ENCODE peak calls at places on chromosomes 4 and X, in seven cellular contexts. One of them, this sample, is unnamed. For H3K4me1, the result is how much of the 10 kb centered on the place peaks cover.

GRCh38 chr4:56803473-56803872 is 18.0 kb downstream of the SPINK2 start:
- DNase-seq in spleen: no peak
- DNase-seq in sigmoid colon: no peak
- DNase-seq in right lobe of liver: no peak
- DNase-seq in adrenal gland: peak
- DNase-seq in upper lobe of left lung: no peak
- DNase-seq in Peyer's patch: no peak
- DNase-seq in this sample: no peak

GRCh38 chrX:149513713-149514427 is 8.8 kb upstream of the IDS start:
- DNase-seq in spleen: no peak
- DNase-seq in sigmoid colon: no peak
- DNase-seq in right lobe of liver: no peak
- DNase-seq in adrenal gland: no peak
- DNase-seq in upper lobe of left lung: no peak
- DNase-seq in Peyer's patch: no peak
- DNase-seq in this sample: no peak

GRCh38 chr4:38531126-38531737 is 132.8 kb upstream of the KLF3 start:
- DNase-seq in spleen: no peak
- DNase-seq in sigmoid colon: no peak
- DNase-seq in right lobe of liver: no peak
- DNase-seq in adrenal gland: no peak
- DNase-seq in upper lobe of left lung: no peak
- DNase-seq in Peyer's patch: no peak
- DNase-seq in this sample: no peak

GRCh38 chr4:38949416-38950051 is 81.9 kb downstream of the FAM114A1 start:
- DNase-seq in spleen: no peak
- DNase-seq in sigmoid colon: no peak
- DNase-seq in right lobe of liver: no peak
- DNase-seq in adrenal gland: no peak
- DNase-seq in upper lobe of left lung: no peak
- DNase-seq in Peyer's patch: no peak
- DNase-seq in this sample: no peak

GRCh38 chr4:24805036-24805435 is 9.7 kb downstream of the SOD3 start:
- DNase-seq in spleen: no peak
- DNase-seq in sigmoid colon: no peak
- DNase-seq in right lobe of liver: no peak
- DNase-seq in adrenal gland: no peak
- DNase-seq in upper lobe of left lung: no peak
- DNase-seq in Peyer's patch: no peak
- DNase-seq in this sample: peak

GRCh38 chr4:48275247-48275646 is 5.6 kb upstream of the TEC start:
- DNase-seq in spleen: no peak
- DNase-seq in sigmoid colon: no peak
- DNase-seq in right lobe of liver: no peak
- DNase-seq in adrenal gland: peak
- DNase-seq in upper lobe of left lung: no peak
- DNase-seq in Peyer's patch: no peak
- DNase-seq in this sample: no peak

GRCh38 chr4:137510866-137511265 is 21.4 kb downstream of the PCDH18 start:
- DNase-seq in spleen: no peak
- DNase-seq in sigmoid colon: no peak
- DNase-seq in right lobe of liver: no peak
- DNase-seq in adrenal gland: peak
- DNase-seq in upper lobe of left lung: no peak
- DNase-seq in Peyer's patch: no peak
- DNase-seq in this sample: no peak

GRCh38 chr4:103786014-103786413 is 66.2 kb upstream of the TACR3 start:
- DNase-seq in spleen: no peak
- DNase-seq in sigmoid colon: no peak
- DNase-seq in right lobe of liver: no peak
- DNase-seq in adrenal gland: no peak
- DNase-seq in upper lobe of left lung: no peak
- DNase-seq in Peyer's patch: no peak
- DNase-seq in this sample: no peak

GRCh38 chr4:184099541-184099966 is 118.1 kb downstream of the ENPP6 start:
- DNase-seq in spleen: no peak
- DNase-seq in sigmoid colon: no peak
- DNase-seq in right lobe of liver: no peak
- DNase-seq in adrenal gland: no peak
- DNase-seq in upper lobe of left lung: no peak
- DNase-seq in Peyer's patch: no peak
- DNase-seq in this sample: no peak

GRCh38 chr4:148116971-148117370 is 325.2 kb downstream of the NR3C2 start:
- DNase-seq in spleen: no peak
- DNase-seq in sigmoid colon: no peak
- DNase-seq in right lobe of liver: no peak
- DNase-seq in adrenal gland: no peak
- DNase-seq in upper lobe of left lung: no peak
- DNase-seq in Peyer's patch: no peak
- DNase-seq in this sample: no peak

GRCh38 chr4:153223935-153224334 is 19.7 kb downstream of the TRIM2 start:
- DNase-seq in spleen: no peak
- DNase-seq in sigmoid colon: no peak
- DNase-seq in right lobe of liver: no peak
- DNase-seq in adrenal gland: no peak
- DNase-seq in upper lobe of left lung: no peak
- DNase-seq in Peyer's patch: no peak
- DNase-seq in this sample: no peak

DNA sequence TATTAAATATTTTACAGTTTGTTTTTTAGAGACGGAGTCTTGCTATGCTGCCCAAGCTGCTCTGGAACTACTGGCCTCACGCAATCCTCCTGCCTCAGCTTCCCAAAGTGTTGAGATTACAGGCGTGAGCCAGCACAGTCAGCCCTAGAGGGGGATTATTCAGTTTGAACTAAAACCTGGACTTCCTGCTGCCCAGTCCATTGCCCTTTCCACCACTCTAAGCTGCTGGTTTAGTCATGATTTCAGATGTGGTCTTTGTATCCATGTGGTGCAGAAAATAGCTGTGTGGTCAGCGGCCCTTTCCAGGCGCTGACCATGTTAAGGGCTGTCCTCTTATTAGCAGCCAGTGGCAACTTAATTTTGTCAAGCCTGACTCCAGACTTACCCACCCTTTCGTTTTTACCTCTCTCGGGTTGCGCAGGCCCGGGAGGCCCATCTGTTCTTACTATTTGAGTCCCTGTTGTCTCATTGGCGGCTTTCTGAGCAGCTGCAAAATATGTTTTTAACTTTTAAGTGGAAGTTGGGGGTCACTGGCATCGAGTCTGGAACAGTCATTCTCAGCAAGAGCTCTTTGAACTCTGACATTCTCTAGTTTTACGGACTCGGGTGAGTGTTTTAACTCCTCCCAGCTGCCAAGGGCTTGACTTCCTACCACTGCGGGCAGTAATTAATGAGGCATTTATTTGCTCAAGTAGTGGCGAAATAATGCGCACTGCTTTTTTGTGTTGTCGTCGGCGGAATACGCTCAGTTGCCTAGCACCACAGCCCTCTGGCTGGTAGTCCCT is 772 bp upstream of the VMA21 start:
- DNase-seq in spleen: no peak
- DNase-seq in sigmoid colon: no peak
- DNase-seq in right lobe of liver: no peak
- DNase-seq in adrenal gland: peak
- DNase-seq in upper lobe of left lung: no peak
- DNase-seq in Peyer's patch: no peak
- DNase-seq in this sample: no peak
- H3K4me1 ChIP-seq in spleen: under half
- H3K4me1 ChIP-seq in sigmoid colon: under half
- H3K4me1 ChIP-seq in right lobe of liver: under half
- H3K4me1 ChIP-seq in adrenal gland: under half
- H3K4me1 ChIP-seq in upper lobe of left lung: under half
- H3K4me1 ChIP-seq in Peyer's patch: under half
- H3K4me1 ChIP-seq in this sample: under half

GRCh38 chr4:95068818-95069478 is 311.2 kb downstream of the BMPR1B start:
- DNase-seq in spleen: no peak
- DNase-seq in sigmoid colon: no peak
- DNase-seq in right lobe of liver: no peak
- DNase-seq in adrenal gland: no peak
- DNase-seq in upper lobe of left lung: no peak
- DNase-seq in Peyer's patch: no peak
- DNase-seq in this sample: no peak

GRCh38 chr4:95068401-95068800 is 310.6 kb downstream of the BMPR1B start:
- DNase-seq in spleen: no peak
- DNase-seq in sigmoid colon: no peak
- DNase-seq in right lobe of liver: no peak
- DNase-seq in adrenal gland: no peak
- DNase-seq in upper lobe of left lung: no peak
- DNase-seq in Peyer's patch: no peak
- DNase-seq in this sample: no peak

GRCh38 chr4:95061220-95061619 is 303.5 kb downstream of the BMPR1B start:
- DNase-seq in spleen: no peak
- DNase-seq in sigmoid colon: no peak
- DNase-seq in right lobe of liver: no peak
- DNase-seq in adrenal gland: no peak
- DNase-seq in upper lobe of left lung: no peak
- DNase-seq in Peyer's patch: no peak
- DNase-seq in this sample: no peak

DNA sequence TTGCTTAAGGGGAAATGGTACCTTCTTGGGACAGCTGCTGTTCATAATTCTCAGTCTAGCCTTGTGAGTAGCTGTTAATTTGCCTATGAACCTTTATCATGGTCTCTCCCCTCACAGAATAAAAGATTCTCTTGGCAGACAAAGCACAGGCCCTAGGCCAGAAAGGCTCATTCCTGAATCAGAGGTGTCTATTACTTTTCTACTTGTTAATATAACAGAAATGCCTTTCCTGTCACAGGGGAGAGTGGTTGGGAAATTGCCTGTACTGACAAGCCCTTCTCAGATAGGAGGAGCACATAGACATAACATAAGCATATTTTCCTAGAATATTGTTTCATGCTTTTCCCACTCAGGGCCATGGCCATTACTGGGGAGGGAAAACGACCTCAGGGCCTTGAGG is 308.3 kb downstream of the BMPR1B start:
- DNase-seq in spleen: no peak
- DNase-seq in sigmoid colon: no peak
- DNase-seq in right lobe of liver: no peak
- DNase-seq in adrenal gland: no peak
- DNase-seq in upper lobe of left lung: no peak
- DNase-seq in Peyer's patch: no peak
- DNase-seq in this sample: no peak
- TF ChIP-seq POLR2A in spleen: no peak
- TF ChIP-seq POLR2A in sigmoid colon: no peak
- TF ChIP-seq POLR2A in right lobe of liver: no peak
- TF ChIP-seq POLR2A in adrenal gland: no peak
- TF ChIP-seq POLR2A in upper lobe of left lung: no peak
- TF ChIP-seq POLR2A in Peyer's patch: no peak
- TF ChIP-seq POLR2A in this sample: no peak

GRCh38 chr4:111666826-111667360 is 478.4 kb upstream of the FAM241A start:
- DNase-seq in spleen: no peak
- DNase-seq in sigmoid colon: no peak
- DNase-seq in right lobe of liver: no peak
- DNase-seq in adrenal gland: no peak
- DNase-seq in upper lobe of left lung: no peak
- DNase-seq in Peyer's patch: no peak
- DNase-seq in this sample: no peak

GRCh38 chr4:111675746-111676145 is 469.5 kb upstream of the FAM241A start:
- DNase-seq in spleen: no peak
- DNase-seq in sigmoid colon: no peak
- DNase-seq in right lobe of liver: no peak
- DNase-seq in adrenal gland: no peak
- DNase-seq in upper lobe of left lung: no peak
- DNase-seq in Peyer's patch: no peak
- DNase-seq in this sample: no peak

DNA sequence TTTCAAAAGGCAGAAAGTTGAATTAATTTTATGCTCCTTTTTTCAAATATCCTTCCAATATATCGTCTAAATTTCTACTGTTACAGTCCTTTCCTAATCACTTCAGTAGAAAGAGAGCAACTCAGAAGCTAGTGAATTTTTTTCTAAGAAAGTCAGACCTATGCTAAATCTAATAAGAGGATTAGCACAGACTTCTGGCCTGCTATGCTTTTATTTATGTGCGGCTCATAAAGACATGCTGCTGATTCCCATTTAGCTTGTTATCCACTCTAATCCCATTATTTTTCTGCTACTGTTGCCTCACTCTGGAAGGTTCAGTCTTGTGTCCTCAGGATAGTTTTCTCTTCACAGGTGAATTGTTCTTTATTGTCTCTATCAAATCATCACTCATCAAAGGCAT is 473.5 kb upstream of the FAM241A start:
- DNase-seq in spleen: no peak
- DNase-seq in sigmoid colon: no peak
- DNase-seq in right lobe of liver: no peak
- DNase-seq in adrenal gland: no peak
- DNase-seq in upper lobe of left lung: no peak
- DNase-seq in Peyer's patch: no peak
- DNase-seq in this sample: no peak
- H3K4me1 ChIP-seq in spleen: under half
- H3K4me1 ChIP-seq in sigmoid colon: under half
- H3K4me1 ChIP-seq in right lobe of liver: under half
- H3K4me1 ChIP-seq in adrenal gland: under half
- H3K4me1 ChIP-seq in upper lobe of left lung: under half
- H3K4me1 ChIP-seq in Peyer's patch: under half
- H3K4me1 ChIP-seq in this sample: under half

GRCh38 chr4:165945991-165946390 is 73.0 kb downstream of the TLL1 start:
- DNase-seq in spleen: no peak
- DNase-seq in sigmoid colon: no peak
- DNase-seq in right lobe of liver: no peak
- DNase-seq in adrenal gland: no peak
- DNase-seq in upper lobe of left lung: no peak
- DNase-seq in Peyer's patch: no peak
- DNase-seq in this sample: no peak

GRCh38 chr4:165944900-165945299 is 71.9 kb downstream of the TLL1 start:
- DNase-seq in spleen: no peak
- DNase-seq in sigmoid colon: no peak
- DNase-seq in right lobe of liver: no peak
- DNase-seq in adrenal gland: no peak
- DNase-seq in upper lobe of left lung: no peak
- DNase-seq in Peyer's patch: no peak
- DNase-seq in this sample: no peak

GRCh38 chr4:165947019-165947418 is 74.0 kb downstream of the TLL1 start:
- DNase-seq in spleen: no peak
- DNase-seq in sigmoid colon: no peak
- DNase-seq in right lobe of liver: no peak
- DNase-seq in adrenal gland: no peak
- DNase-seq in upper lobe of left lung: no peak
- DNase-seq in Peyer's patch: no peak
- DNase-seq in this sample: no peak
- TF ChIP-seq POLR2A in spleen: no peak
- TF ChIP-seq POLR2A in sigmoid colon: no peak
- TF ChIP-seq POLR2A in right lobe of liver: no peak
- TF ChIP-seq POLR2A in adrenal gland: no peak
- TF ChIP-seq POLR2A in upper lobe of left lung: no peak
- TF ChIP-seq POLR2A in Peyer's patch: no peak
- TF ChIP-seq POLR2A in this sample: no peak

DNA sequence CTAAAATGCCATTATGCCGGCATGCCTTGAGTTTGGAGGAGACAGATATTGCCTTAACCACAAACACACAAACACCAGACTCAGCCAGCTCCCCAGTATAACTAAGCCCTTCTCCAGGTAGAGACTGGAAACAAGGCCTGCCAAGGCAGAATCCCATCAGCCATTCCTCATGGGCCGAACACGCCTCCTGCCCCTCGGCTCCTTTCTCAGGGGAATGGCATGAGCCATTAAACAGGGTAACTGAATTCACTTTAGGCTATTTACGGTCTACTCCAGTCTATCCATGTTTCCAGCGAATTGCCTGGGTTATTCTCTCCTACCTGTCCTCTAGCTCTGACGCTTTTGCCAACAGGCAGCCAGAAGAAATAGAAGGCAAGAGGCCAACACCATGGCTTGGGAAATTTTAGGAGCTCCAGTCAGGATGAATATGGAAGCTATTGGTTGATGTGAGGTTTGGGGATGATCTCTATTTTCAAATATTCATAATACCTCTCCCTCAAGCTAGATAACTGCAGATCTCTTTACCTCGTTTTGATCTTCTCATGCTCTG is 4.9 kb downstream of the SEL1L3 start:
- DNase-seq in spleen: no peak
- DNase-seq in sigmoid colon: no peak
- DNase-seq in right lobe of liver: no peak
- DNase-seq in adrenal gland: no peak
- DNase-seq in upper lobe of left lung: no peak
- DNase-seq in Peyer's patch: no peak
- DNase-seq in this sample: no peak
- H3K4me1 ChIP-seq in spleen: half or more
- H3K4me1 ChIP-seq in sigmoid colon: under half
- H3K4me1 ChIP-seq in right lobe of liver: under half
- H3K4me1 ChIP-seq in adrenal gland: under half
- H3K4me1 ChIP-seq in upper lobe of left lung: half or more
- H3K4me1 ChIP-seq in Peyer's patch: under half
- H3K4me1 ChIP-seq in this sample: under half